ENCODE peak calls at places on chromosomes 4 and X, in nine cellular contexts. B is stimulated activated CD8-positive, alpha-beta memory T cell treated with anti-CD3 and anti-CD28 coated beads, Interleukin-4, amount 100 ng/mL, for 4 hours; Q is AG09309; T is fibroblast of lung; D is nucleus accumbens; W is anterior cingulate cortex; V is NCI-H2029; O is Caco-2; P is germinal center. X is an unnamed sample.

GRCh38 chrX:123036401-123036800 is 147.7 kb upstream of the GRIA3 start:
- DNase-seq in B (no peak), T (no peak), Q (no peak), W (peak), O (no peak), D (no peak), P (no peak), V (no peak), X (no peak)

GRCh38 chr4:123616970-123617392 is 220.4 kb downstream of the SPRY1 start:
- DNase-seq in O (no peak), T (no peak), Q (peak), B (no peak), V (peak), D (no peak), W (peak), P (no peak), X (no peak)

GRCh38 chrX:54248309-54248708 is 65.3 kb upstream of the FAM120C start:
- DNase-seq in O (peak), W (no peak), D (no peak), P (no peak), Q (peak), B (no peak), V (peak), T (peak), X (no peak)

GRCh38 chrX:71292669-71293379 is 8.7 kb upstream of the ITGB1BP2 start:
- DNase-seq in B (no peak), W (no peak), P (no peak), O (no peak), V (no peak), D (no peak), T (peak), Q (no peak), X (no peak)

GRCh38 chrX:31036895-31037294 is 34.9 kb downstream of the FTHL17 start:
- DNase-seq in W (peak), T (peak), V (peak), D (no peak), B (no peak), O (peak), Q (peak), P (peak), X (peak)

GRCh38 chrX:3713225-3713936 is at the start of gene PRKX:
- DNase-seq in W (peak), D (peak), T (peak), V (no peak), B (peak), Q (no peak), O (peak), P (peak), X (peak)

GRCh38 chr4:120611092-120611491 is 311.4 kb downstream of the PRDM5 start:
- DNase-seq in W (no peak), P (no peak), B (no peak), D (no peak), Q (no peak), T (no peak), O (no peak), V (no peak), X (no peak)

GRCh38 chr4:38177792-38178665 is 217.8 kb downstream of the PTTG2 start:
- DNase-seq in O (no peak), D (no peak), W (no peak), P (no peak), T (peak), V (peak), Q (no peak), B (no peak), X (peak)

GRCh38 chr4:39698424-39699009 is 581 bp downstream of the UBE2K start:
- DNase-seq in O (peak), T (peak), W (peak), V (peak), D (peak), Q (no peak), B (no peak), P (peak), X (peak)

GRCh38 chr4:17780461-17781071 is 855 bp downstream of the FAM184B start:
- DNase-seq in V (peak), O (no peak), P (no peak), T (no peak), W (no peak), Q (no peak), B (no peak), D (no peak), X (no peak)

GRCh38 chrX:55008571-55009358 is 8.6 kb downstream of the APEX2 start:
- DNase-seq in T (no peak), D (no peak), O (no peak), B (no peak), Q (peak), P (no peak), W (no peak), V (no peak), X (no peak)

GRCh38 chr4:84944952-84945351 is 21.5 kb downstream of the WDFY3 start:
- DNase-seq in B (no peak), V (no peak), W (no peak), P (no peak), Q (no peak), D (no peak), T (no peak), O (no peak), X (no peak)

GRCh38 chrX:17377795-17378194 is 2.8 kb downstream of the NHS start:
- DNase-seq in W (no peak), Q (no peak), B (no peak), D (no peak), O (no peak), T (no peak), P (no peak), V (no peak), X (no peak)

GRCh38 chr4:10730019-10730418 is 45.5 kb upstream of the CLNK start:
- DNase-seq in T (no peak), B (no peak), O (no peak), Q (no peak), D (no peak), P (no peak), W (no peak), V (no peak), X (no peak)

GRCh38 chr4:113028074-113028473 is 21.4 kb upstream of the ANK2 start:
- DNase-seq in T (no peak), B (no peak), O (peak), V (no peak), P (no peak), Q (no peak), W (no peak), D (no peak), X (no peak)

GRCh38 chrX:72644946-72645345 is 69.2 kb downstream of the PHKA1 start:
- DNase-seq in D (no peak), B (no peak), Q (no peak), W (no peak), T (no peak), V (no peak), P (no peak), O (no peak), X (no peak)

GRCh38 chr4:79241846-79242245 is 84.0 kb downstream of the NAA11 start:
- DNase-seq in B (no peak), D (no peak), T (peak), V (no peak), P (no peak), W (no peak), Q (no peak), O (peak), X (no peak)

GRCh38 chr4:110982486-110982885 is 359.6 kb upstream of the PITX2 start:
- DNase-seq in Q (peak), D (no peak), W (no peak), B (no peak), V (no peak), O (no peak), P (no peak), T (no peak), X (no peak)

GRCh38 chr4:123825596-123826291 is 429.1 kb downstream of the SPRY1 start:
- DNase-seq in T (peak), W (no peak), V (no peak), Q (no peak), P (no peak), D (no peak), B (no peak), O (no peak), X (no peak)

GRCh38 chr4:25291158-25291733 is 21.3 kb upstream of the ZCCHC4 start:
- DNase-seq in D (no peak), W (no peak), P (no peak), O (no peak), T (no peak), V (no peak), Q (no peak), B (no peak), X (no peak)

GRCh38 chr4:86108152-86108551 is 251.7 kb downstream of the MAPK10 start:
- DNase-seq in T (no peak), Q (no peak), W (no peak), B (no peak), O (no peak), V (no peak), P (no peak), D (no peak), X (no peak)

GRCh38 chr4:21801661-21802355 is 146.8 kb downstream of the KCNIP4 start:
- DNase-seq in D (no peak), B (no peak), O (no peak), P (no peak), V (no peak), Q (no peak), W (no peak), T (no peak), X (no peak)

GRCh38 chr4:162126754-162127153 is 37.0 kb downstream of the FSTL5 start:
- DNase-seq in D (no peak), W (no peak), B (no peak), V (no peak), Q (no peak), T (no peak), O (no peak), P (no peak), X (no peak)